ENCODE peak calls at places on chromosomes 6 and 20, in six cellular contexts. A is right cardiac atrium, N is neural progenitor cell, L is AG10803, U is fibroblast of the aortic adventitia, F is SJSA1. H is an unnamed sample.

GRCh38 chr20:12978613-12979495 is 29.9 kb upstream of the SPTLC3 start:
- DNase-seq in N (no peak), L (no peak), U (no peak), A (no peak), F (no peak), H (no peak)

GRCh38 chr6:138099832-138100231 is 7.4 kb downstream of the PERP start:
- DNase-seq in F (no peak), N (no peak), A (no peak), U (peak; percentile 53), L (peak; percentile 86), H (no peak)

GRCh38 chr6:35295521-35296315 is 1.9 kb upstream of the DEF6 start:
- DNase-seq in F (no peak), U (no peak), N (no peak), A (no peak), L (no peak), H (no peak)

GRCh38 chr20:45052698-45053440 is 48.1 kb downstream of the KCNS1 start:
- DNase-seq in L (peak; percentile 94), N (no peak), F (no peak), U (peak; percentile 88), A (no peak), H (peak; percentile 17)

GRCh38 chr6:25084508-25084833 is 148.7 kb upstream of the RIPOR2 start:
- DNase-seq in U (no peak), L (no peak), F (no peak), A (no peak), N (no peak), H (no peak)

GRCh38 chr20:25042531-25043498 is 15.1 kb downstream of the ACSS1 start:
- DNase-seq in U (no peak), L (no peak), N (no peak), F (no peak), A (peak; percentile 66), H (no peak)

GRCh38 chr6:150068786-150069648 is at the start of gene ULBP3:
- DNase-seq in L (peak; percentile 94), A (peak; percentile 95), N (peak; percentile 89), U (peak; percentile 87), F (peak; percentile 97), H (peak; percentile 98)

GRCh38 chr20:25273541-25274358 is 25.9 kb downstream of the PYGB start:
- DNase-seq in N (no peak), U (no peak), A (no peak), F (no peak), L (no peak), H (no peak)

GRCh38 chr6:76876922-76877553 is 586.3 kb downstream of the HTR1B start:
- DNase-seq in U (peak; percentile 36), N (peak; percentile 90), A (no peak), F (no peak), L (no peak), H (peak; percentile 29)

GRCh38 chr6:3808759-3809514 is 40.2 kb upstream of the FAM50B start:
- DNase-seq in U (peak; percentile 94), F (peak; percentile 95), N (no peak), L (peak; percentile 96), A (peak; percentile 72), H (peak; percentile 88)

GRCh38 chr6:22099923-22100322 is 196.9 kb downstream of the PRL start:
- DNase-seq in N (no peak), F (no peak), A (no peak), L (no peak), U (no peak), H (no peak)

GRCh38 chr20:34195355-34195754 is 45.9 kb upstream of the ASIP start:
- DNase-seq in A (no peak), U (no peak), L (no peak), N (peak; percentile 23), F (no peak), H (no peak)

GRCh38 chr20:50189681-50190250 is 864 bp upstream of the CEBPB start:
- DNase-seq in U (no peak), A (peak; percentile 64), N (peak; percentile 23), F (no peak), L (no peak), H (no peak)

GRCh38 chr20:33689973-33690372 is 3.8 kb upstream of the E2F1 start:
- DNase-seq in A (no peak), L (no peak), F (peak; percentile 85), U (peak; percentile 54), N (no peak), H (peak; percentile 76)

GRCh38 chr6:37258716-37259115 is 772 bp upstream of the TMEM217 start:
- DNase-seq in U (peak; percentile 19), L (no peak), F (no peak), A (no peak), N (no peak), H (no peak)

GRCh38 chr6:37258405-37258704 is 411 bp upstream of the TMEM217 start:
- DNase-seq in F (no peak), N (no peak), U (peak; percentile 22), L (no peak), A (no peak), H (no peak)

GRCh38 chr6:37261198-37261597 is 3.3 kb upstream of the TMEM217 start:
- DNase-seq in F (no peak), A (no peak), L (no peak), N (no peak), U (peak; percentile 22), H (no peak)

GRCh38 chr6:37259191-37259590 is 1.2 kb upstream of the TMEM217 start:
- DNase-seq in U (peak; percentile 31), F (no peak), L (no peak), N (no peak), A (no peak), H (no peak)

DNA sequence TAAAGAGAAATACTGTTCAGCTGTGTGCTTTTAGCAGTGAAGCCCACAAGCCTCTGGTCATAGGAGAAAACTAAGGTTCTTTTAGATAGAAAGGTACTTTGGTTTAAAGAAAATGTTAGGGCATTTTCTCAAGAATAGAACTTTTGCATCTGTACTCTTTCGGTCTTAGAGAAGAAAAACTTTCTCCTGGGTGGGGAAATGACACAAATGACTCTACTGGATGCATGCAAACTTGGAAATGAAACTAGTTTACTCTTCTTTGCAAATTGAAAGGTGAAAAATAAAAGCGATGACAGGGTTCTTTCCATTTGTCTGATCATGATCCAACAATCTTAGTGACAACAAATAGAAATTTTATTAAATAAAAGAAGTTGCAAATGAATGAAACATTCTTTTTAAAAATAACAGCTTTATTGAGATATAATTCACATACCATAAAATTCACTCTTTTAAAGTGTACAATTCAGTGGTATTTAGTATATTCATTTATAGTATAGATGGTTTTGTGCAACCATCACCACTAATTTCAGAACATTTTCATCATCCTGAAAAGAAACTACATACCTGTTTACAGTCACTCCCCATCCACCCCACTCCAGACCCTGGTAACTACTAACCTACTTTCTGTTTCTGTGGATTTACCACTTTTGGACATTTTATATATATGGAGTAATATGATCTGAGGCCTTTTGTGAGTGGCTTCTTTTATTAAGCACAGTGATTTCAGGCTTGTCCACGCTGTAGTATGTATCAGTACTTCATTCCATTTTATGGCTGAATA is 2.3 kb upstream of the TMEM217 start:
- DNase-seq in A (no peak), L (no peak), N (no peak), U (no peak), F (no peak), H (no peak)
- H3K4me3 ChIP-seq in A (no peak overlapping the region), L (no peak overlapping the region), N (no peak overlapping the region), U (no peak overlapping the region), F (no peak overlapping the region), H (no peak overlapping the region)

DNA sequence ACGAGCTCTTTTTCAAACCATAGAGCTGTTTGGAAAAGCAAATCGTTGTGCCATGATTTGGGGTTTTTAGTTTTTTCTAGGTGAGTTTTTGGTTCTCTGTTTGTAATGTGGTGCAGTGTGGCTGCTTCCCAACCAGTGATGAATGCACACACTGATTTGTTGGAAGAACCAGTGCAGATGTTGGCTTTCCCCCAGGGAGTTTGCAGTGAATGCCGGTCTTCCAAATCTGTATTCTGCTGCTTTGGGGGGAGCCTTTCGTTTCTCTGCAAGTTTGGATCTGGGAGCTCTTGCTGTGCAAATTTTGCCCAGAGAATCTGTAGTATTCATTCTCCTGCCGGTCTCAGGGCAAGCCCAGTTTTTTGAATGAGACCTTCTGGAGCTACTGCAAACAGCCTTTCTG is 14.5 kb downstream of the HECA start:
- DNase-seq in N (no peak), L (peak; percentile 53), F (no peak), A (peak; percentile 48), U (peak; percentile 82), H (no peak)
- H3K4me3 ChIP-seq in N (no peak overlapping the region), L (no peak overlapping the region), F (no peak overlapping the region), A (no peak overlapping the region), U (no peak overlapping the region), H (no peak overlapping the region)

GRCh38 chr20:32626859-32627636 is 41.9 kb upstream of the NOL4L start:
- DNase-seq in L (no peak), F (no peak), U (no peak), N (no peak), A (no peak), H (no peak)
- H3K4me3 ChIP-seq in L (no peak overlapping the region), F (no peak overlapping the region), U (no peak overlapping the region), N (no peak overlapping the region), A (no peak overlapping the region), H (no peak overlapping the region)

DNA sequence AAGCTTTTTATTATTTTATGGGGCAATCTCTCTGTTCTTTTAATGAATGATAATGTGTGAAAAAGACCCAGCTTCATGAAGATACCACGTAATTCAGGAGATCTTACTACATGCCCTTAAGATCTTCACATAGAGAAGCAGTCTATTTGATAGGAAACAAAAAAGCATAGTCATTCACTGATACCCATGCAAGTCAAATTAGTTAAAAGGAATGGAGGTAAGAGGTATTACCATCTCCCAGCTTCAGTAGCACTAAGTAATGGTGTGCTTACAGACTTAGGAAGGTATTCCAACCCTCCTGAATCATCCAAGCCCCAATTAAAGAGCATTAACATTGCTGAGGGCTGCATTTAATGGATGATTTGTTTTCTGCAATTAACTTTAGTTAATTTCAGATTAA is 364.7 kb downstream of the SYNE1 start:
- DNase-seq in U (no peak), F (no peak), L (no peak), N (no peak), A (no peak), H (no peak)
- H3K4me3 ChIP-seq in U (no peak overlapping the region), F (no peak overlapping the region), L (no peak overlapping the region), N (no peak overlapping the region), A (no peak overlapping the region), H (no peak overlapping the region)